ENCODE peak calls at places on chromosome 21, in six cellular contexts. Y is left ventricle myocardium inferior; B is SJSA1; R is sigmoid colon; N is CD4-positive, alpha-beta T cell; U is fibroblast of lung. X is an unnamed sample.

GRCh38 chr21:29656504-29657227 is 283.1 kb downstream of the GRIK1 start:
- DNase-seq in N (no peak), Y (no peak), U (peak; percentile 98), R (no peak), B (peak; percentile 45), X (peak; percentile 71)

GRCh38 chr21:39927304-39927886 is 60.2 kb downstream of the PCP4 start:
- DNase-seq in B (no peak), N (no peak), R (no peak), U (no peak), Y (no peak), X (no peak)

GRCh38 chr21:46421756-46422555 is 36.7 kb upstream of the DIP2A start:
- DNase-seq in N (no peak), Y (no peak), R (peak; percentile 42), B (no peak), U (no peak), X (no peak)

GRCh38 chr21:44920694-44921604 is at the start of gene ITGB2:
- DNase-seq in B (no peak), N (no peak), Y (peak; percentile 56), U (no peak), R (no peak), X (no peak)

GRCh38 chr21:17819114-17819877 is at the start of gene C21orf91:
- DNase-seq in U (peak; percentile 88), B (peak; percentile 91), N (peak; percentile 76), Y (peak; percentile 90), R (peak; percentile 92), X (peak; percentile 86)

GRCh38 chr21:21200103-21200938 is 202.1 kb downstream of the NCAM2 start:
- DNase-seq in Y (peak; percentile 31), N (no peak), R (peak; percentile 83), U (peak; percentile 100), B (peak; percentile 84), X (peak; percentile 44)

GRCh38 chr21:29233611-29234540 is 64.8 kb upstream of the BACH1 start:
- DNase-seq in U (no peak), N (no peak), Y (no peak), B (no peak), R (no peak), X (no peak)

GRCh38 chr21:26845066-26845749 is at the start of gene ADAMTS1:
- DNase-seq in R (peak; percentile 98), Y (peak; percentile 92), U (peak; percentile 70), B (peak; percentile 95), N (no peak), X (no peak)

GRCh38 chr21:45130324-45130774 is 56.0 kb downstream of the ADARB1 start:
- DNase-seq in U (peak; percentile 71), N (no peak), R (peak; percentile 85), B (peak; percentile 78), Y (no peak), X (no peak)

GRCh38 chr21:34818663-34819158 is 149.9 kb downstream of the CLIC6 start:
- DNase-seq in B (peak; percentile 16), N (no peak), R (no peak), Y (no peak), U (no peak), X (no peak)
- H3K27ac ChIP-seq in B (no peak overlapping the region), N (no peak overlapping the region), R (no peak overlapping the region), Y (no peak overlapping the region), U (peak overlapping the region; percentile 22), X (no peak overlapping the region)

DNA sequence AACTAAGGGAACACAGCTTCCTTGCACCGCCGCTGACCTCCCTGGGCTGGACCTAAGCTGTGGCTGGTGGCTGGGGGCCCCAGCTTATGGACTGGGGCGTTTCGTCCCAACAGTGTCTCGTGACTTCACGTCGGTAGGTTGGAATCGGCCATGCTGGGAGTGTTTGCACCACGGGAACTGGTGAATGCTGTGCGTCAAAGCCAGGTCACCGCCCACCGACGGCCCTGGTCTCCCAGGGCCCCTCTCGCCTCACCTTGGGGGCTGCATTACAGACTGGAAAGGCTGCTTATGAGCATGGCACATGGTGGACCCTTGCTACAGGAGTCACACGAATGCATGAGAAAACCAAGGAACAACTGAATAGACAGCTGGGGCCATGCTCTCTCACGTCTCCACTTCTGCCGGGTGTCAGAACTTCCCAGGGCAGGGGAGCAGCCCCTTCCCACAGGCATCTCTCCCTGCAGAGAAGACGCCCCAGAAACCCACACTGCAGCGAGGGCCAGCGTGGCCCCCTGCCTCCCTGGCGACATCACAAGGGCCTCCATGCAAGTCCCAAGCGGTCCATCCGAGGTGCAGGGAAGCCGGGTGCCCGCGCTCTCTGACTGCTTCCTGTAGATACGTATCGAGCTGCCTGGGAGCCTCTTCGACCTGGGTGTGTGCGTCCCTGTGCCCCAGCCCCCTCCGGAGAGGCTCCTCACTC is 81.7 kb downstream of the SIK1 start:
- DNase-seq in N (no peak), U (no peak), Y (no peak), B (no peak), R (no peak), X (no peak)
- H3K27ac ChIP-seq in N (no peak overlapping the region), U (no peak overlapping the region), Y (no peak overlapping the region), B (no peak overlapping the region), R (no peak overlapping the region), X (no peak overlapping the region)

DNA sequence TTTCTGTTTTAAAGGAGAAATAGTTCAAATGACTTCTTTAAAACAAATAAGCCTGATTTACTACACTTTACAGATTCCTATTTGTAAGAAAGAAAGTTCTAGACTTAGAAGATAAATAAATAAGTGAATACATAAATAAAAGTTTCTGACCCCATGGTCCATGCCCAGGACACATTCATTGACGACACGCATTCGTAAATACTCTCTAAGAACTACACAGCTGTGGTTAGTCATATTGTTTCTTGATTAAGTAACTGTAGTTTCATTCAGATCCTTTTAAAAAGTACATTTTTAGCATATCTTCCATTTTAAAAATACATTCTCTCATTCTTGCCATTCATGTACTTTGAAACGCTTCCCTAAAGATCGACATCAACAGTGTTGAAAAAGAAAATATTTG is 497.4 kb downstream of the SETD4 start:
- DNase-seq in R (no peak), N (no peak), U (no peak), B (no peak), Y (no peak), X (no peak)
- H3K27ac ChIP-seq in R (no peak overlapping the region), N (no peak overlapping the region), U (peak overlapping the region; percentile 86), B (peak overlapping the region; percentile 78), Y (no peak overlapping the region), X (no peak overlapping the region)

GRCh38 chr21:16535100-16535418 is 805.3 kb downstream of the USP25 start:
- DNase-seq in B (peak; percentile 59), N (no peak), Y (peak; percentile 79), R (peak; percentile 93), U (peak; percentile 95), X (peak; percentile 5)
- H3K27ac ChIP-seq in B (no peak overlapping the region), N (no peak overlapping the region), Y (peak overlapping the region; percentile 91), R (peak overlapping the region; percentile 79), U (no peak overlapping the region), X (no peak overlapping the region)

GRCh38 chr21:31267644-31268043 is 76.4 kb downstream of the TIAM1 start:
- DNase-seq in B (no peak), Y (no peak), U (peak; percentile 51), R (no peak), N (no peak), X (no peak)
- H3K27ac ChIP-seq in B (no peak overlapping the region), Y (no peak overlapping the region), U (no peak overlapping the region), R (no peak overlapping the region), N (no peak overlapping the region), X (no peak overlapping the region)

GRCh38 chr21:34574581-34574980 is 40.3 kb downstream of the RCAN1 start:
- DNase-seq in N (no peak), U (no peak), Y (no peak), R (no peak), B (no peak), X (no peak)
- H3K27ac ChIP-seq in N (no peak overlapping the region), U (no peak overlapping the region), Y (no peak overlapping the region), R (no peak overlapping the region), B (no peak overlapping the region), X (no peak overlapping the region)

GRCh38 chr21:38793926-38794713 is 11.6 kb upstream of the ETS2 start:
- DNase-seq in Y (no peak), N (no peak), R (no peak), U (no peak), B (no peak), X (peak; percentile 60)

GRCh38 chr21:38794978-38795377 is 10.8 kb upstream of the ETS2 start:
- DNase-seq in U (no peak), Y (no peak), B (no peak), R (no peak), N (no peak), X (no peak)

GRCh38 chr21:38796426-38796825 is 9.3 kb upstream of the ETS2 start:
- DNase-seq in B (peak; percentile 81), U (peak; percentile 79), N (no peak), Y (no peak), R (no peak), X (no peak)

GRCh38 chr21:38797470-38797869 is 8.3 kb upstream of the ETS2 start:
- DNase-seq in Y (no peak), N (no peak), R (no peak), U (peak; percentile 21), B (peak; percentile 75), X (peak; percentile 76)

DNA sequence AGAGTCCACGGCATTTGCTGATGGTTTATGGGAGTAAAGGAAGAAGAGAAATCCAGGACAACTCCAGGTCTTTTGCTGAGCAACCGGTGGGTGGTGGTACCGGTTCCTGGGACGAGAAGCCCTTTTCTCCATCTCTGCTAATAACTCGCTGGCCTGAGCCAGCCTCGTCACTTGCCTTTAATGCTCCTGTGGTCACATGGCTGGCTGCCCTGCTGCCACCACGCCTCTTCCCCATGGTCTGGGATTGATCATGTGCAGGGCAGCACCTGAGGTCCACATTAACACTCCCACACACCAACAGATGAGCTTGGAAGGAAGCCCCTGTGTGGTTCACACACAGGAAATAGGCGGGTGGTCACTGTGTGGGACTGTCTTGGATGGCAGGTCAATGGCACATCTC is 10.3 kb upstream of the ETS2 start:
- DNase-seq in B (no peak), N (no peak), Y (no peak), U (no peak), R (no peak), X (no peak)
- H3K27ac ChIP-seq in B (no peak overlapping the region), N (no peak overlapping the region), Y (no peak overlapping the region), U (no peak overlapping the region), R (no peak overlapping the region), X (no peak overlapping the region)

GRCh38 chr21:42343556-42343955 is 7.2 kb downstream of the TFF2 start:
- DNase-seq in B (peak; percentile 33), N (no peak), Y (no peak), U (no peak), R (no peak), X (no peak)
- H3K27ac ChIP-seq in B (no peak overlapping the region), N (no peak overlapping the region), Y (no peak overlapping the region), U (no peak overlapping the region), R (no peak overlapping the region), X (no peak overlapping the region)